ENCODE peak calls at places on chromosomes 2 and 18, in eight cellular contexts. M, T, V, J, P, O, I and W are unnamed samples.

GRCh38 chr2:176130153-176130916 is 830 bp downstream of the HOXD8 start:
- DNase-seq in V (no peak), I (no peak), P (no peak), O (peak; percentile 73), M (peak; percentile 57), J (no peak), T (no peak), W (no peak)

GRCh38 chr2:240832816-240833497 is 12.9 kb upstream of the KIF1A start:
- DNase-seq in V (no peak), I (no peak), T (no peak), P (no peak), J (no peak), M (no peak), O (no peak), W (no peak)

GRCh38 chr2:169717691-169718063 is 16.0 kb upstream of the KLHL23 start:
- DNase-seq in I (no peak), T (no peak), V (no peak), J (no peak), M (no peak), O (no peak), P (no peak), W (no peak)

GRCh38 chr2:46732127-46732526 is 183.5 kb downstream of the MCFD2 start:
- DNase-seq in O (no peak), M (no peak), P (no peak), T (no peak), J (no peak), V (no peak), I (no peak), W (no peak)

GRCh38 chr2:20169796-20170467 is 55.0 kb downstream of the SDC1 start:
- DNase-seq in J (no peak), O (no peak), T (no peak), M (no peak), I (no peak), V (no peak), P (no peak), W (no peak)

GRCh38 chr2:30301551-30301950 is 70.2 kb downstream of the LBH start:
- DNase-seq in J (no peak), T (no peak), I (no peak), M (peak; percentile 16), P (no peak), V (no peak), O (no peak), W (no peak)

GRCh38 chr2:182207049-182207746 is 219.6 kb downstream of the PDE1A start:
- DNase-seq in V (no peak), O (no peak), P (no peak), T (no peak), J (no peak), M (no peak), I (no peak), W (no peak)

GRCh38 chr2:210460863-210461227 is 15.7 kb downstream of the LANCL1 start:
- DNase-seq in O (no peak), M (no peak), V (no peak), J (no peak), T (no peak), P (no peak), I (no peak), W (no peak)

GRCh38 chr2:168194784-168195522 is 52.4 kb downstream of the STK39 start:
- DNase-seq in J (peak; percentile 69), O (no peak), T (no peak), P (peak; percentile 75), V (peak; percentile 58), I (no peak), M (no peak), W (peak; percentile 5)

GRCh38 chr18:79405781-79406575 is 10.2 kb downstream of the NFATC1 start:
- DNase-seq in V (peak; percentile 85), I (no peak), M (no peak), J (peak; percentile 95), T (peak; percentile 83), O (no peak), P (peak; percentile 96), W (peak; percentile 80)